ENCODE peak calls at places on chromosome 1, in four cellular contexts. B is bronchial epithelial cell, Z is M059J, A is GM12864. D is an unnamed sample.

GRCh38 chr1:33094971-33095604 is 14.1 kb downstream of the AZIN2 start:
- DNase-seq in B (peak; percentile 67), Z (peak; percentile 72), A (no peak), D (no peak)

GRCh38 chr1:18794561-18794960 is 64.9 kb downstream of the TAS1R2 start:
- DNase-seq in B (no peak), Z (no peak), A (no peak), D (no peak)

GRCh38 chr1:9028921-9029715 is 2.9 kb upstream of the SLC2A7 start:
- DNase-seq in B (no peak), Z (no peak), A (no peak), D (no peak)

GRCh38 chr1:109478806-109479205 is 4.9 kb upstream of the ATXN7L2 start:
- DNase-seq in B (peak; percentile 52), Z (no peak), A (no peak), D (no peak)

GRCh38 chr1:194300776-194301175 is 1114.4 kb upstream of the B3GALT2 start:
- DNase-seq in B (no peak), Z (no peak), A (no peak), D (no peak)

GRCh38 chr1:63731117-63732043 is 42.4 kb upstream of the ROR1 start:
- DNase-seq in B (peak; percentile 99), Z (peak; percentile 99), A (no peak), D (peak; percentile 83)

GRCh38 chr1:91617242-91617837 is 116.7 kb downstream of the CDC7 start:
- DNase-seq in B (no peak), Z (no peak), A (no peak), D (no peak)

GRCh38 chr1:8374812-8375211 is 56.9 kb downstream of the SLC45A1 start:
- DNase-seq in B (peak; percentile 55), Z (peak; percentile 57), A (no peak), D (no peak)

GRCh38 chr1:161956097-161956496 is 67.6 kb downstream of the OLFML2B start:
- DNase-seq in B (no peak), Z (no peak), A (no peak), D (no peak)